ENCODE peak calls at places on chromosome 3, in eight cellular contexts. H is HAP-1, Q is astrocyte of the cerebellum, M is kidney, F is uterus, K is psoas muscle, W is astrocyte of the spinal cord, N is Karpas-422. B is an unnamed sample.

GRCh38 chr3:111737712-111738097 is 121.4 kb upstream of the PHLDB2 start:
- DNase-seq in M (no peak), H (no peak), W (peak; percentile 98), Q (peak; percentile 98), N (no peak), K (no peak), F (peak; percentile 66), B (peak; percentile 55)

GRCh38 chr3:196186661-196187573 is 24.3 kb downstream of the ZDHHC19 start:
- DNase-seq in N (no peak), Q (no peak), M (peak; percentile 72), H (no peak), K (peak; percentile 51), F (no peak), W (no peak), B (no peak)

GRCh38 chr3:9727041-9727595 is 4.4 kb upstream of the BRPF1 start:
- DNase-seq in N (peak; percentile 90), W (no peak), F (no peak), H (peak; percentile 46), K (no peak), M (no peak), Q (no peak), B (peak; percentile 20)

GRCh38 chr3:4474683-4475490 is 7.8 kb upstream of the SUMF1 start:
- DNase-seq in N (peak; percentile 47), M (no peak), H (no peak), W (peak; percentile 90), Q (peak; percentile 19), F (no peak), K (no peak), B (no peak)

GRCh38 chr3:104263477-104263876 is 1103.2 kb upstream of the ALCAM start:
- DNase-seq in F (no peak), W (no peak), M (no peak), K (no peak), H (no peak), Q (no peak), N (no peak), B (no peak)

GRCh38 chr3:124559650-124560405 is 170.4 kb upstream of the UMPS start:
- DNase-seq in Q (peak; percentile 78), M (no peak), W (peak; percentile 86), K (peak; percentile 73), H (peak; percentile 78), N (peak; percentile 87), F (peak; percentile 57), B (peak; percentile 66)

GRCh38 chr3:197024881-197025735 is 4.5 kb downstream of the MELTF start:
- DNase-seq in Q (no peak), H (no peak), N (no peak), F (no peak), K (no peak), W (no peak), M (no peak), B (no peak)

GRCh38 chr3:29926391-29926790 is 645.5 kb downstream of the RBMS3 start:
- DNase-seq in H (peak; percentile 56), M (no peak), K (no peak), Q (no peak), W (no peak), F (no peak), N (no peak), B (no peak)

GRCh38 chr3:186052096-186052495 is 56.8 kb downstream of the ETV5 start:
- DNase-seq in N (no peak), M (no peak), K (no peak), H (no peak), Q (no peak), W (no peak), F (no peak), B (no peak)

GRCh38 chr3:23017800-23018199 is 185.3 kb upstream of the UBE2E2 start:
- DNase-seq in H (no peak), Q (no peak), N (no peak), W (peak; percentile 46), M (no peak), K (no peak), F (no peak), B (no peak)

GRCh38 chr3:14660942-14661341 is 9.4 kb downstream of the CCDC174 start:
- DNase-seq in K (no peak), W (no peak), N (no peak), H (no peak), M (no peak), Q (no peak), F (no peak), B (no peak)

GRCh38 chr3:3851621-3852323 is 52.5 kb downstream of the LRRN1 start:
- DNase-seq in Q (no peak), W (no peak), M (no peak), F (no peak), K (no peak), H (no peak), N (no peak), B (no peak)

GRCh38 chr3:189685854-189686253 is 54.7 kb downstream of the TP63 start:
- DNase-seq in H (no peak), W (peak; percentile 84), K (no peak), N (no peak), Q (peak; percentile 28), M (no peak), F (no peak), B (no peak)

GRCh38 chr3:44886561-44886960 is 12.2 kb downstream of the TGM4 start:
- DNase-seq in F (no peak), K (no peak), Q (no peak), N (no peak), W (peak; percentile 12), H (no peak), M (no peak), B (no peak)

GRCh38 chr3:57959407-57960173 is 48.6 kb upstream of the FLNB start:
- DNase-seq in H (no peak), N (no peak), Q (no peak), K (no peak), F (peak; percentile 61), W (peak; percentile 62), M (no peak), B (peak; percentile 62)

GRCh38 chr3:177642482-177643163 is 445.3 kb upstream of the TBL1XR1 start:
- DNase-seq in F (no peak), K (no peak), Q (no peak), W (no peak), H (no peak), N (no peak), M (peak; percentile 74), B (no peak)

GRCh38 chr3:185744997-185745843 is 79.6 kb downstream of the IGF2BP2 start:
- DNase-seq in W (peak; percentile 92), M (no peak), F (no peak), H (no peak), N (no peak), Q (peak; percentile 58), K (no peak), B (peak; percentile 91)

DNA sequence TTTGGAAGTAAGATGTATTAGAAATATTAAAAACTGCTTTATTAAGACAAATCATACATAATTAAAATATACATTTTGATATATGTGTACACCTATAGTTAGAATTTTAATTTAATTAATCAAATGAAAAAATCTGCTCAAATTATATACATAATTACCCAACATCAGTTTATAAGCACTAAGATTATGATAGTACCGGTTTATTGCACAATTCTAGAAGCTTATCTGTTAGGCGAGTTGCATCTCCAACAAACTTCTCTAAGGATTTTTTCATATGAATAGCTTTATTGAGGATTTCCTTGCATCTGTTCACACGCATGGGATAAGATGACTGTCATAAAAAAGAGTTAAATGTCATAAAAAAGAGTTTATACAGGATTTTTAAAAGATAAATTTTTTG is 19.9 kb upstream of the XRN1 start:
- DNase-seq in K (no peak), F (no peak), H (no peak), Q (no peak), N (no peak), M (no peak), W (no peak), B (no peak)
- H3K4me3 ChIP-seq in K (no peak overlapping the region), F (no peak overlapping the region), H (no peak overlapping the region), Q (no peak overlapping the region), N (no peak overlapping the region), M (no peak overlapping the region), W (no peak overlapping the region), B (no peak overlapping the region)

DNA sequence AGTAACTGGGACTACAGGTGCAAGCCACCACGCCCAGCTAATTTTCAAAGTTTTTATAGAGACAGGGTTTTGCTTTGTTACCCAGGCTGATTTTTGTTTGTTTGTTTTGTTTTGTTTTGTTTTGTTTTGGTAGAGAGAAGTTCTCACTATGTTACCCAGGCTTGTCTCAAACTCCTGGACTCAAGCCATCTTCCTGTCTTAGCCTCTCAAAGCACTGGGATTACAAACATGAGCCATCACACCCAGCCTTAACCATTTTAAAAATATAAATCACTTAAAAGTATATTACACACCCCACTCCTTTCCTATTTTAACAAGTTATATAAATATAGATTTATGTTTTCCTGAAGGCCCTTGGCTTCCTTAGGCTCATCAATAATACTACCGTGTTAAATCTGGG is 6.5 kb upstream of the DYNC1LI1 start:
- DNase-seq in F (no peak), W (no peak), Q (no peak), H (no peak), K (no peak), N (no peak), M (no peak), B (no peak)
- H3K4me3 ChIP-seq in F (no peak overlapping the region), W (no peak overlapping the region), Q (no peak overlapping the region), H (no peak overlapping the region), K (no peak overlapping the region), N (peak overlapping the region; percentile 52), M (no peak overlapping the region), B (no peak overlapping the region)

DNA sequence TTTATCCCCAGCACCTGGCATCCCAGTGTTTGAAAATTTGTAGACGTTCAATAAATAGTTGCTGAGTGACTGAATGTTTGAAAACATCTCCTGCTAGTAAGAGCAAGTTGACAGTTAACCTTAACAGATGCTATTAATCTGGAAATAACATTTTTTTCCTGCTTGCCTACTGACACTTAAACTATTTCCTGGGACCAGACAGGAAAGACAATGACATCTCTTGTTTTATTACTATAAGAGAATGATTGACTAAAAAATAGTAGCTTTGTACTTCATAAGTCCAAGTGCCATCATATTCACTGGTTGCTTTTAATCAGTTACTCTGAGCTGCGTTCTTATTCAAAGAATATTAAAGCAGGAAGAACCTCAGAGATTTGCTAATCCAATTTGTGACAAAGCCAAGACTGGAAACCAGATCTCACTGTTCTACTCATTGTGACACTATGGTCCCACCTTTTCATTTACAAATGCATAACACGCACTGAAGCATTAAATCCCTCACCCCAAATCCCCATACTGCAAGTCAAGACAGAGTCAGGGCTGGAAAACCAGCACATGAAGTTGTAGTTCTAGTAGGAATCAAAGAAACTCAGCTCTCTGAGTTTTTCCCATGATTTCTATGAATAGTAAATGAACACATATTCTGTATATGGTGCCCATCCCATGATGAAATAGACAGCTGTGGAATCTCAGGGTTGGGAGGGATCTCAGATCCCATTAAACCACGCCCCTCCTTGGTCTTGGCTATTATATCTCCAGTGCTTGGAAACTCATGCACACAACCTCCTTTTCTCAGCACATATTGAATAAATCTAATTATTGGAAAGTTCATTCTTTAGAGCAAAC is 212.7 kb upstream of the P2RY1 start:
- DNase-seq in M (no peak), Q (no peak), N (no peak), W (no peak), F (no peak), K (no peak), H (peak; percentile 81), B (no peak)
- H3K4me3 ChIP-seq in M (no peak overlapping the region), Q (no peak overlapping the region), N (no peak overlapping the region), W (no peak overlapping the region), F (no peak overlapping the region), K (no peak overlapping the region), H (no peak overlapping the region), B (no peak overlapping the region)

DNA sequence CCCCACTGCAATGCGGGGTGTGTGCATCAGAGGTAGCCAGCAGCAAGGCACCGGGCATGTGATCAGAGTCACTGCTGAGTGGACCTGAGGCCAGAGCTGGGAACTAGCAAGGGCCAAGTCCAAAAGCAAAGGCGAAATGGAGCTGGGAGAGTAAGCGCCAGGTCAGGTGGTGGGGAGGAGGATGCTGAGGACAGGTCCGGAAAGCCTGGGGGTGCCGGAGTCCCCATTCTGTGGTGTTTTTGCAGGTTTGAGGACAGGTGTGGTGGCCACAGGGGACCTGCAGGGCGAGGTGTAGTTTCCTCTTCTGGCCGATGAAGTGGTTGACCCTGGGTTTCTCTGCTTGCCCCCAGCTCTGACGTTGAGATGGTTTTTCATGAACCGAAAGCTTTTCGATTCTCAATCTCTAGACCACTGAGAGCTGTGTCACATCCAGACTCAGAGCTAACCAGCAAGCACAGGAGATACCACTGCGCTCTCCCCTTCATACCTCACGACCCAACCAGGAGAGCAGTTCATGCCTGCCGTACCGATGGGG is 35.0 kb upstream of the HES1 start:
- DNase-seq in M (no peak), F (no peak), W (no peak), N (peak; percentile 74), Q (no peak), K (no peak), H (no peak), B (no peak)
- H3K4me3 ChIP-seq in M (no peak overlapping the region), F (no peak overlapping the region), W (no peak overlapping the region), N (peak overlapping the region; percentile 53), Q (no peak overlapping the region), K (no peak overlapping the region), H (no peak overlapping the region), B (no peak overlapping the region)

B was measured in SJSA1.